ENCODE peak calls at places on chromosomes 4 and X, in four cellular contexts. One of them, this sample, is unnamed.

GRCh38 chr4:10982305-10982704 is 297.7 kb upstream of the CLNK start:
- DNase-seq in transverse colon: no peak
- DNase-seq in endothelial cell of umbilical vein: no peak
- DNase-seq in body of pancreas: no peak
- DNase-seq in this sample: no peak

GRCh38 chrX:87664381-87664780 is 146.8 kb downstream of the KLHL4 start:
- DNase-seq in endothelial cell of umbilical vein: peak
- DNase-seq in body of pancreas: no peak
- DNase-seq in transverse colon: no peak
- DNase-seq in this sample: no peak

GRCh38 chrX:151966236-151966635 is 8.2 kb downstream of the GABRE start:
- DNase-seq in body of pancreas: no peak
- DNase-seq in endothelial cell of umbilical vein: no peak
- DNase-seq in transverse colon: no peak
- DNase-seq in this sample: no peak

GRCh38 chr4:22999419-22999818 is 306.7 kb downstream of the GBA3 start:
- DNase-seq in body of pancreas: no peak
- DNase-seq in transverse colon: no peak
- DNase-seq in endothelial cell of umbilical vein: no peak
- DNase-seq in this sample: no peak

GRCh38 chr4:100962698-100963097 is 384.6 kb downstream of the PPP3CA start:
- DNase-seq in endothelial cell of umbilical vein: no peak
- DNase-seq in transverse colon: no peak
- DNase-seq in body of pancreas: no peak
- DNase-seq in this sample: no peak

GRCh38 chr4:73619351-73619750 is 885 bp downstream of the RASSF6 start:
- DNase-seq in body of pancreas: no peak
- DNase-seq in transverse colon: no peak
- DNase-seq in endothelial cell of umbilical vein: no peak
- DNase-seq in this sample: no peak

GRCh38 chr4:165580379-165580905 is 201.6 kb downstream of the CPE start:
- DNase-seq in endothelial cell of umbilical vein: peak
- DNase-seq in body of pancreas: no peak
- DNase-seq in transverse colon: no peak
- DNase-seq in this sample: no peak

GRCh38 chrX:48976086-48976485 is 4.4 kb upstream of the KCND1 start:
- DNase-seq in transverse colon: no peak
- DNase-seq in body of pancreas: no peak
- DNase-seq in endothelial cell of umbilical vein: no peak
- DNase-seq in this sample: no peak

GRCh38 chrX:107729558-107730297 is 45.9 kb downstream of the TSC22D3 start:
- DNase-seq in endothelial cell of umbilical vein: no peak
- DNase-seq in transverse colon: no peak
- DNase-seq in body of pancreas: no peak
- DNase-seq in this sample: peak

GRCh38 chrX:118552501-118552900 is 56.9 kb downstream of the DOCK11 start:
- DNase-seq in transverse colon: no peak
- DNase-seq in endothelial cell of umbilical vein: no peak
- DNase-seq in body of pancreas: no peak
- DNase-seq in this sample: no peak

GRCh38 chrX:30910124-30910860 is 21.2 kb upstream of the TAB3 start:
- DNase-seq in transverse colon: no peak
- DNase-seq in body of pancreas: no peak
- DNase-seq in endothelial cell of umbilical vein: no peak
- DNase-seq in this sample: no peak

GRCh38 chrX:15059488-15059887 is 186.3 kb downstream of the MOSPD2 start:
- DNase-seq in body of pancreas: no peak
- DNase-seq in transverse colon: no peak
- DNase-seq in endothelial cell of umbilical vein: no peak
- DNase-seq in this sample: no peak

GRCh38 chr4:44638091-44638490 is 13.3 kb downstream of the YIPF7 start:
- DNase-seq in endothelial cell of umbilical vein: no peak
- DNase-seq in body of pancreas: no peak
- DNase-seq in transverse colon: no peak
- DNase-seq in this sample: no peak

GRCh38 chrX:16892504-16893362 is 22.6 kb upstream of the RBBP7 start:
- DNase-seq in transverse colon: peak
- DNase-seq in endothelial cell of umbilical vein: peak
- DNase-seq in body of pancreas: peak
- DNase-seq in this sample: no peak

GRCh38 chrX:129726307-129727111 is 12.3 kb upstream of the XPNPEP2 start:
- DNase-seq in body of pancreas: peak
- DNase-seq in endothelial cell of umbilical vein: peak
- DNase-seq in transverse colon: peak
- DNase-seq in this sample: peak

GRCh38 chr4:183097251-183098079 is 1.6 kb upstream of the WWC2 start:
- DNase-seq in transverse colon: peak
- DNase-seq in body of pancreas: no peak
- DNase-seq in endothelial cell of umbilical vein: no peak
- DNase-seq in this sample: peak

GRCh38 chrX:20372533-20372932 is 105.8 kb upstream of the RPS6KA3 start:
- DNase-seq in transverse colon: no peak
- DNase-seq in body of pancreas: no peak
- DNase-seq in endothelial cell of umbilical vein: no peak
- DNase-seq in this sample: no peak

GRCh38 chr4:182339246-182339645 is 96.0 kb downstream of the TENM3 start:
- DNase-seq in endothelial cell of umbilical vein: no peak
- DNase-seq in body of pancreas: no peak
- DNase-seq in transverse colon: no peak
- DNase-seq in this sample: no peak

GRCh38 chrX:21708116-21708515 is 49.8 kb downstream of the SMPX start:
- DNase-seq in transverse colon: no peak
- DNase-seq in body of pancreas: no peak
- DNase-seq in endothelial cell of umbilical vein: no peak
- DNase-seq in this sample: no peak

GRCh38 chr4:1373892-1374705 is 27.1 kb downstream of the UVSSA start:
- DNase-seq in transverse colon: no peak
- DNase-seq in body of pancreas: peak
- DNase-seq in endothelial cell of umbilical vein: no peak
- DNase-seq in this sample: no peak

GRCh38 chrX:154458116-154458953 is at the start of gene PLXNA3:
- DNase-seq in transverse colon: peak
- DNase-seq in endothelial cell of umbilical vein: no peak
- DNase-seq in body of pancreas: peak
- DNase-seq in this sample: peak

GRCh38 chrX:46574941-46575381 is 1.4 kb downstream of the CHST7 start:
- DNase-seq in transverse colon: no peak
- DNase-seq in endothelial cell of umbilical vein: peak
- DNase-seq in body of pancreas: no peak
- DNase-seq in this sample: peak

GRCh38 chrX:134236690-134237362 is at the start of gene CCDC160:
- DNase-seq in transverse colon: peak
- DNase-seq in body of pancreas: peak
- DNase-seq in endothelial cell of umbilical vein: peak
- DNase-seq in this sample: peak

GRCh38 chrX:134237363-134237702 is 351 bp downstream of the CCDC160 start:
- DNase-seq in endothelial cell of umbilical vein: no peak
- DNase-seq in transverse colon: no peak
- DNase-seq in body of pancreas: no peak
- DNase-seq in this sample: no peak

GRCh38 chrX:134241960-134242619 is 5.1 kb downstream of the CCDC160 start:
- DNase-seq in body of pancreas: no peak
- DNase-seq in endothelial cell of umbilical vein: no peak
- DNase-seq in transverse colon: no peak
- DNase-seq in this sample: no peak

GRCh38 chrX:134240209-134240608 is 3.2 kb downstream of the CCDC160 start:
- DNase-seq in transverse colon: no peak
- DNase-seq in body of pancreas: no peak
- DNase-seq in endothelial cell of umbilical vein: no peak
- DNase-seq in this sample: no peak

DNA sequence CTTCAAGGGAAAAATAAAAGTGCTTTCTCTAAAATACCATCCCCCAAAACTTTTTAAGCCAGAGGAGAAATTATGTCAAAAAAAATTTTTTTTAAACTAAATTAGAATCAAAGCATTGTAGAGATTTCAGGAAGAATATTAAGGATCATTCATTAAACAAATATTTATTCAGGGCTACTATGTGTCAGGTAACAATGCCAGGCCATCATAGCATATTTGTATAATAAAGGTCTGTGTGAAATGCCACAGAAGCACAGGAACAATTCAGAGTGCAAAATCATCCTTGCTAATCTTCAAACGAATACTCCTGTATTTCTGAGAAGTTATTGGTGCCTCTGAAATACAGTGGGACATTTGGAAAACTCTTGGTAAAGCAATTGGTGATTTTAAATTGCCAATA is 2.0 kb downstream of the CCDC160 start:
- DNase-seq in transverse colon: no peak
- DNase-seq in endothelial cell of umbilical vein: no peak
- DNase-seq in body of pancreas: no peak
- DNase-seq in this sample: no peak
- H3K4me3 ChIP-seq in transverse colon: no peak
- H3K4me3 ChIP-seq in endothelial cell of umbilical vein: no peak
- H3K4me3 ChIP-seq in body of pancreas: no peak
- H3K4me3 ChIP-seq in this sample: no peak

GRCh38 chr4:8291701-8292387 is 22.3 kb downstream of the HTRA3 start:
- DNase-seq in body of pancreas: no peak
- DNase-seq in transverse colon: no peak
- DNase-seq in endothelial cell of umbilical vein: no peak
- DNase-seq in this sample: peak
- TF ChIP-seq POLR2A in body of pancreas: no peak
- TF ChIP-seq POLR2A in transverse colon: no peak
- TF ChIP-seq POLR2A in endothelial cell of umbilical vein: no peak
- TF ChIP-seq POLR2A in this sample: no peak

GRCh38 chrX:33205321-33205720 is 6.0 kb downstream of the DMD start:
- DNase-seq in body of pancreas: no peak
- DNase-seq in endothelial cell of umbilical vein: no peak
- DNase-seq in transverse colon: no peak
- DNase-seq in this sample: no peak

GRCh38 chrX:33210156-33210555 is 1.2 kb downstream of the DMD start:
- DNase-seq in transverse colon: no peak
- DNase-seq in body of pancreas: no peak
- DNase-seq in endothelial cell of umbilical vein: no peak
- DNase-seq in this sample: no peak

GRCh38 chrX:33204889-33205288 is 6.5 kb downstream of the DMD start:
- DNase-seq in transverse colon: no peak
- DNase-seq in endothelial cell of umbilical vein: no peak
- DNase-seq in body of pancreas: no peak
- DNase-seq in this sample: peak

GRCh38 chrX:33211356-33212254 is at the start of gene DMD:
- DNase-seq in transverse colon: peak
- DNase-seq in endothelial cell of umbilical vein: peak
- DNase-seq in body of pancreas: peak
- DNase-seq in this sample: peak

DNA sequence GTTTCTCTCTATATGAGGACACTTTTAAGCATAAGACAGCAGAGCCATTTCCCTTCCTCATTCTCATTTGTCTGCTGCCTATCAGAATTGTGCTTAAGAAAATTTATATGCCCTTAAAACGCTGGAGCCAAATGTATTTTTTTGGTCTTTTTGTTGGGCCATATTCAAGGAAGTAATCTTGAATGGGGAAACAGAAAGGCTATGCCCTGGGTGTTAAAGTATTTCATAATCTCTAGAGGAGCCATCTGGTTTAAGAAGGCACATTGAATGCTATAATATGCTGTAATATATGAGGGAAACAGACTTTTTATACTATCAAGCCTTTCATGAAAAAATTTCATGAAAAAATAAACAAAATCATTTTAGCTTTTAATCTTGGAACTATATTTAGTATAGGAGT is 4.3 kb downstream of the DMD start:
- DNase-seq in endothelial cell of umbilical vein: peak
- DNase-seq in body of pancreas: no peak
- DNase-seq in transverse colon: no peak
- DNase-seq in this sample: no peak
- H3K4me3 ChIP-seq in endothelial cell of umbilical vein: no peak
- H3K4me3 ChIP-seq in body of pancreas: no peak
- H3K4me3 ChIP-seq in transverse colon: no peak
- H3K4me3 ChIP-seq in this sample: peak

GRCh38 chrX:71532753-71533425 is at the start of gene OGT:
- DNase-seq in body of pancreas: peak
- DNase-seq in transverse colon: peak
- DNase-seq in endothelial cell of umbilical vein: peak
- DNase-seq in this sample: peak
- TF ChIP-seq POLR2A in body of pancreas: peak
- TF ChIP-seq POLR2A in transverse colon: peak
- TF ChIP-seq POLR2A in endothelial cell of umbilical vein: peak
- TF ChIP-seq POLR2A in this sample: peak

GRCh38 chr4:184270808-184271413 is 53.2 kb upstream of the ENPP6 start:
- DNase-seq in body of pancreas: no peak
- DNase-seq in endothelial cell of umbilical vein: no peak
- DNase-seq in transverse colon: no peak
- DNase-seq in this sample: no peak

GRCh38 chr4:184267673-184268573 is 50.2 kb upstream of the ENPP6 start:
- DNase-seq in body of pancreas: no peak
- DNase-seq in transverse colon: peak
- DNase-seq in endothelial cell of umbilical vein: peak
- DNase-seq in this sample: peak

GRCh38 chr4:184269879-184270430 is 52.3 kb upstream of the ENPP6 start:
- DNase-seq in transverse colon: no peak
- DNase-seq in endothelial cell of umbilical vein: no peak
- DNase-seq in body of pancreas: no peak
- DNase-seq in this sample: no peak

GRCh38 chr4:184267206-184267608 is 49.5 kb upstream of the ENPP6 start:
- DNase-seq in transverse colon: no peak
- DNase-seq in body of pancreas: no peak
- DNase-seq in endothelial cell of umbilical vein: no peak
- DNase-seq in this sample: no peak

GRCh38 chr4:184268574-184269160 is 51.0 kb upstream of the ENPP6 start:
- DNase-seq in body of pancreas: no peak
- DNase-seq in endothelial cell of umbilical vein: peak
- DNase-seq in transverse colon: no peak
- DNase-seq in this sample: no peak
- H3K4me3 ChIP-seq in body of pancreas: no peak
- H3K4me3 ChIP-seq in endothelial cell of umbilical vein: peak
- H3K4me3 ChIP-seq in transverse colon: no peak
- H3K4me3 ChIP-seq in this sample: peak

DNA sequence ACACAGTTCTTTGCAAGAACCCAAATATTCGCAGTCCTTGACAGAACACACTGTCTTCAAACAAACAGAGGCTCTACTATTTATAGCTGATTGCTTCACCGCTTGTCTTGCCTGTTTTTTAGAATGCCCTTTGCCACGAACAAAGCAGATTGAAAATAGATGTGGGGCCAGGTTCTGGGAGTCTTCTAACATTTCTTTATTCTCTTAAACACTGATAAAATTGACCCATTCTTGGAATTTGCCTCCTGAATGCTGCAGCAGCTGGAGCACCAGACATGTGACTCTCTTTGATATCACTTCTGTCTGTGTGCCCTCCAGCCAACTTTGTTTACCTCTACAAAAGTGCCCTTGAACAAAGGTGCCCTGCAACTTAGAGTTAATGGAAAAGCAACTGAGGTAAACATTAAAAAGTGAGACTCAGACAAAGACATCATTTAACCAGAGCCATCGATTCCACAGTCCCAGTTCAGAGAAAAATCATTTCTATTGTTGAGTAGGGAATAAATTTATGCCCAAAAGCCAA is 64.2 kb upstream of the SPP1 start:
- DNase-seq in body of pancreas: no peak
- DNase-seq in transverse colon: no peak
- DNase-seq in endothelial cell of umbilical vein: no peak
- DNase-seq in this sample: no peak
- TF ChIP-seq POLR2A in body of pancreas: no peak
- TF ChIP-seq POLR2A in transverse colon: no peak
- TF ChIP-seq POLR2A in endothelial cell of umbilical vein: no peak
- TF ChIP-seq POLR2A in this sample: no peak